ENCODE peak calls at places on chromosomes 12 and 14, in seven cellular contexts. K is GM04503; D is small intestine; U is tibial nerve; O is GM04504; E is iris pigment epithelial cell; S is stimulated activated naive CD4-positive, alpha-beta T cell. L is an unnamed sample.

GRCh38 chr14:80645667-80646413 is 295.7 kb downstream of the CEP128 start:
- DNase-seq in K (no peak), D (no peak), U (no peak), O (no peak), E (no peak), S (no peak), L (no peak)

GRCh38 chr14:102949062-102949800 is 26.8 kb downstream of the AMN start:
- DNase-seq in K (peak), D (no peak), U (no peak), O (peak), E (peak), S (peak), L (peak)

GRCh38 chr14:104891664-104892500 is 26.8 kb downstream of the CEP170B start:
- DNase-seq in K (no peak), D (no peak), U (no peak), O (no peak), E (no peak), S (no peak), L (no peak)

GRCh38 chr12:6336079-6336858 is 5.6 kb downstream of the TNFRSF1A start:
- DNase-seq in K (peak), D (peak), U (peak), O (peak), E (peak), S (peak), L (peak)

GRCh38 chr14:102418853-102419240 is 56.1 kb downstream of the TECPR2 start:
- DNase-seq in K (no peak), D (no peak), U (no peak), O (no peak), E (no peak), S (no peak), L (no peak)

GRCh38 chr14:90388437-90388836 is 8.4 kb upstream of the CALM1 start:
- DNase-seq in K (no peak), D (peak), U (no peak), O (no peak), E (peak), S (no peak), L (no peak)

GRCh38 chr12:89980236-89980635 is 271.6 kb upstream of the ATP2B1 start:
- DNase-seq in K (peak), D (no peak), U (peak), O (peak), E (peak), S (no peak), L (no peak)

GRCh38 chr12:56522486-56523193 is 1.0 kb downstream of the RBMS2 start:
- DNase-seq in K (no peak), D (peak), U (no peak), O (no peak), E (peak), S (no peak), L (no peak)

GRCh38 chr12:42565633-42566032 is 23.9 kb downstream of the PRICKLE1 start:
- DNase-seq in K (no peak), D (no peak), U (no peak), O (no peak), E (no peak), S (no peak), L (no peak)

L was measured in Jurkat, Clone E6-1.